ENCODE peak calls at places on chromosomes 11 and 22, in four cellular contexts. One of them, this sample, is unnamed.

GRCh38 chr22:48486163-48486957 is 1341.3 kb downstream of the BRD1 start:
- DNase-seq in GM23248: no peak
- DNase-seq in cardiac muscle cell: no peak
- DNase-seq in uterus: no peak
- DNase-seq in this sample: no peak

GRCh38 chr11:22130462-22131053 is 62.3 kb upstream of the ANO5 start:
- DNase-seq in cardiac muscle cell: peak
- DNase-seq in uterus: no peak
- DNase-seq in GM23248: peak
- DNase-seq in this sample: no peak

GRCh38 chr11:18669211-18669593 is 29.4 kb upstream of the TMEM86A start:
- DNase-seq in GM23248: peak
- DNase-seq in uterus: no peak
- DNase-seq in cardiac muscle cell: no peak
- DNase-seq in this sample: no peak

GRCh38 chr22:46742576-46743221 is 4.6 kb upstream of the CERK start:
- DNase-seq in cardiac muscle cell: no peak
- DNase-seq in GM23248: no peak
- DNase-seq in uterus: no peak
- DNase-seq in this sample: no peak

GRCh38 chr11:134014502-134014901 is 54.4 kb upstream of the JAM3 start:
- DNase-seq in cardiac muscle cell: peak
- DNase-seq in GM23248: peak
- DNase-seq in uterus: no peak
- DNase-seq in this sample: no peak

GRCh38 chr22:38080847-38081635 is 2.9 kb downstream of the SLC16A8 start:
- DNase-seq in cardiac muscle cell: peak
- DNase-seq in GM23248: peak
- DNase-seq in uterus: no peak
- DNase-seq in this sample: no peak

GRCh38 chr11:104772806-104773241 is 125.4 kb downstream of the CASP12 start:
- DNase-seq in GM23248: peak
- DNase-seq in cardiac muscle cell: no peak
- DNase-seq in uterus: no peak
- DNase-seq in this sample: no peak

GRCh38 chr11:2151500-2152257 is 9.3 kb downstream of the INS start:
- DNase-seq in uterus: peak
- DNase-seq in GM23248: peak
- DNase-seq in cardiac muscle cell: peak
- DNase-seq in this sample: peak

GRCh38 chr22:28629420-28630184 is 50.0 kb downstream of the TTC28 start:
- DNase-seq in cardiac muscle cell: no peak
- DNase-seq in GM23248: peak
- DNase-seq in uterus: no peak
- DNase-seq in this sample: no peak

GRCh38 chr22:29767289-29768051 is at the start of gene UQCR10:
- DNase-seq in GM23248: peak
- DNase-seq in uterus: peak
- DNase-seq in cardiac muscle cell: peak
- DNase-seq in this sample: peak

GRCh38 chr11:504053-504993 is 2.7 kb downstream of the RNH1 start:
- DNase-seq in uterus: peak
- DNase-seq in cardiac muscle cell: no peak
- DNase-seq in GM23248: peak
- DNase-seq in this sample: no peak

GRCh38 chr22:21937041-21937820 is 15.4 kb downstream of the PPM1F start:
- DNase-seq in uterus: no peak
- DNase-seq in GM23248: peak
- DNase-seq in cardiac muscle cell: no peak
- DNase-seq in this sample: peak

GRCh38 chr11:65430406-65431217 is 8.0 kb downstream of the NEAT1 start:
- DNase-seq in uterus: peak
- DNase-seq in cardiac muscle cell: no peak
- DNase-seq in GM23248: peak
- DNase-seq in this sample: no peak

GRCh38 chr11:66725646-66726045 is 3.4 kb downstream of the SPTBN2 start:
- DNase-seq in cardiac muscle cell: peak
- DNase-seq in uterus: no peak
- DNase-seq in GM23248: no peak
- DNase-seq in this sample: no peak

GRCh38 chr11:78344114-78344513 is 73.5 kb downstream of the GAB2 start:
- DNase-seq in uterus: no peak
- DNase-seq in GM23248: peak
- DNase-seq in cardiac muscle cell: no peak
- DNase-seq in this sample: no peak

GRCh38 chr11:112889446-112889845 is 71.8 kb upstream of the NCAM1 start:
- DNase-seq in GM23248: no peak
- DNase-seq in cardiac muscle cell: no peak
- DNase-seq in uterus: no peak
- DNase-seq in this sample: no peak

GRCh38 chr11:14544611-14545010 is 24.4 kb upstream of the PSMA1 start:
- DNase-seq in GM23248: peak
- DNase-seq in cardiac muscle cell: no peak
- DNase-seq in uterus: no peak
- DNase-seq in this sample: no peak

GRCh38 chr11:94800394-94800793 is 32.2 kb downstream of the AMOTL1 start:
- DNase-seq in cardiac muscle cell: no peak
- DNase-seq in GM23248: peak
- DNase-seq in uterus: peak
- DNase-seq in this sample: no peak

GRCh38 chr11:69449320-69450063 is 32.0 kb upstream of the LINC01488 start:
- DNase-seq in cardiac muscle cell: peak
- DNase-seq in GM23248: no peak
- DNase-seq in uterus: peak
- DNase-seq in this sample: peak

GRCh38 chr11:76062733-76063132 is 143.6 kb downstream of the WNT11 start:
- DNase-seq in cardiac muscle cell: no peak
- DNase-seq in uterus: no peak
- DNase-seq in GM23248: no peak
- DNase-seq in this sample: no peak

GRCh38 chr11:17098038-17098437 is 20.6 kb upstream of the RPS13 start:
- DNase-seq in GM23248: no peak
- DNase-seq in uterus: no peak
- DNase-seq in cardiac muscle cell: no peak
- DNase-seq in this sample: no peak

GRCh38 chr22:27896251-27896650 is 22.8 kb downstream of the PITPNB start:
- DNase-seq in uterus: no peak
- DNase-seq in GM23248: no peak
- DNase-seq in cardiac muscle cell: no peak
- DNase-seq in this sample: no peak

GRCh38 chr11:86809561-86809960 is 9.2 kb downstream of the PRSS23 start:
- DNase-seq in uterus: no peak
- DNase-seq in cardiac muscle cell: no peak
- DNase-seq in GM23248: no peak
- DNase-seq in this sample: no peak

GRCh38 chr11:110219011-110219785 is 77.2 kb downstream of the RDX start:
- DNase-seq in cardiac muscle cell: no peak
- DNase-seq in GM23248: peak
- DNase-seq in uterus: no peak
- DNase-seq in this sample: no peak

GRCh38 chr22:36419177-36419911 is 31.6 kb upstream of the MYH9 start:
- DNase-seq in cardiac muscle cell: peak
- DNase-seq in GM23248: peak
- DNase-seq in uterus: peak
- DNase-seq in this sample: no peak
- H3K4me3 ChIP-seq in cardiac muscle cell: no peak
- H3K4me3 ChIP-seq in GM23248: peak
- H3K4me3 ChIP-seq in uterus: peak
- H3K4me3 ChIP-seq in this sample: peak

GRCh38 chr11:13280323-13280722 is 2.7 kb downstream of the BMAL1 start:
- DNase-seq in uterus: no peak
- DNase-seq in cardiac muscle cell: no peak
- DNase-seq in GM23248: no peak
- DNase-seq in this sample: no peak

GRCh38 chr11:13278620-13279486 is 1.3 kb downstream of the BMAL1 start:
- DNase-seq in GM23248: peak
- DNase-seq in uterus: no peak
- DNase-seq in cardiac muscle cell: peak
- DNase-seq in this sample: no peak

GRCh38 chr11:13280777-13281176 is 3.2 kb downstream of the BMAL1 start:
- DNase-seq in cardiac muscle cell: no peak
- DNase-seq in GM23248: no peak
- DNase-seq in uterus: no peak
- DNase-seq in this sample: no peak

GRCh38 chr11:13277719-13278619 is at the start of gene BMAL1:
- DNase-seq in uterus: peak
- DNase-seq in GM23248: peak
- DNase-seq in cardiac muscle cell: no peak
- DNase-seq in this sample: peak

DNA sequence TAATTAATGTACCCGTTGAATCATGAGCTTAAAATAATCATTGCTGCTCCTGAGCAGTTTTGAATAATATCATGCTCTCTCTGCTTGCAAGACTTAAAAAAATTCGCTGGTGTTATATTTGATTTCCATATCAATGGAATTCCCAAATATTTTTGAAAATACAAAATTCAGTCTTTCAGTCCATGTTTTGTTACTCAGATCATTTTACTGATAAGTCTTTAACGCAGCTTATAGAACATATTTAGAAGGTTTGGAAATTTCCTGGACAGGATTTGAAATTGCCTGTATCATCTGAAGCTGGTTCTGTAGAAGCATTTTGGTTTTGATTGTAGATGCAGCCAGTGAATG is 1.9 kb downstream of the BMAL1 start:
- DNase-seq in GM23248: no peak
- DNase-seq in uterus: no peak
- DNase-seq in cardiac muscle cell: no peak
- DNase-seq in this sample: no peak
- H3K4me3 ChIP-seq in GM23248: peak
- H3K4me3 ChIP-seq in uterus: no peak
- H3K4me3 ChIP-seq in cardiac muscle cell: no peak
- H3K4me3 ChIP-seq in this sample: peak

GRCh38 chr11:12131943-12132789 is 21.8 kb downstream of the MICAL2 start:
- DNase-seq in uterus: peak
- DNase-seq in GM23248: no peak
- DNase-seq in cardiac muscle cell: no peak
- DNase-seq in this sample: no peak
- H3K4me3 ChIP-seq in uterus: no peak
- H3K4me3 ChIP-seq in GM23248: no peak
- H3K4me3 ChIP-seq in cardiac muscle cell: no peak
- H3K4me3 ChIP-seq in this sample: no peak

GRCh38 chr11:3853545-3853842 is 2.0 kb upstream of the STIM1 start:
- DNase-seq in uterus: no peak
- DNase-seq in cardiac muscle cell: no peak
- DNase-seq in GM23248: no peak
- DNase-seq in this sample: no peak
- H3K4me3 ChIP-seq in uterus: no peak
- H3K4me3 ChIP-seq in cardiac muscle cell: no peak
- H3K4me3 ChIP-seq in GM23248: no peak
- H3K4me3 ChIP-seq in this sample: no peak

GRCh38 chr22:39180566-39180965 is 28.1 kb upstream of the CBX7 start:
- DNase-seq in uterus: no peak
- DNase-seq in GM23248: no peak
- DNase-seq in cardiac muscle cell: no peak
- DNase-seq in this sample: no peak

GRCh38 chr22:39181356-39181755 is 28.9 kb upstream of the CBX7 start:
- DNase-seq in cardiac muscle cell: no peak
- DNase-seq in GM23248: no peak
- DNase-seq in uterus: no peak
- DNase-seq in this sample: no peak

GRCh38 chr22:39179401-39179827 is 26.9 kb upstream of the CBX7 start:
- DNase-seq in uterus: no peak
- DNase-seq in GM23248: no peak
- DNase-seq in cardiac muscle cell: peak
- DNase-seq in this sample: no peak

GRCh38 chr22:39178206-39179111 is 26.0 kb upstream of the CBX7 start:
- DNase-seq in cardiac muscle cell: no peak
- DNase-seq in GM23248: peak
- DNase-seq in uterus: no peak
- DNase-seq in this sample: no peak

DNA sequence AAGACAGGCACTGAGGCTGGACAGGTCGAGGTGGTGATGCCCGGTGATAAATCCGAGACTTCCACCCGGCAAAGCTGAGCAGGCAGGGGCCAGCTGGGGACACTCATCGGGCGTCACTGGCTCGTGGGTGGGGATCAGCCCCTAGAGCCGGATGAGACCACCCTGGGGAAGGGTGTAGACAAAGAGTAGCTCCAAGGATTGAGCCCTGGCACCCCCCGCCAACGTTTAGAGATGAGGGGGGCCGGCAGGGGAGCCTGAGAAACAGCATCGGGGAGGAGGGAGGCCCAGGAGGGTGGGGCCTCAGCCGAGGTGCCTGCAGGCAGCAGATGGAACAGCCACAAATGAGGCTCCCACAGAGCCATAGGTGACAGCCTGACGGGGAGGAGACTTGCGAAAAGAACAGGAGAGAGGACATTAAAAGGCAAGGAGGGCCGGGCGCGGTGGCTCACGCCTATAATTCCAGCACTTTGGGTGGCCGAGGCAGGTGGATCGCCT is 27.4 kb upstream of the CBX7 start:
- DNase-seq in cardiac muscle cell: no peak
- DNase-seq in GM23248: no peak
- DNase-seq in uterus: no peak
- DNase-seq in this sample: no peak
- H3K4me3 ChIP-seq in cardiac muscle cell: no peak
- H3K4me3 ChIP-seq in GM23248: no peak
- H3K4me3 ChIP-seq in uterus: no peak
- H3K4me3 ChIP-seq in this sample: no peak

GRCh38 chr22:49852898-49853894 is at the start of gene ZBED4:
- DNase-seq in uterus: peak
- DNase-seq in cardiac muscle cell: peak
- DNase-seq in GM23248: peak
- DNase-seq in this sample: peak
- H3K4me3 ChIP-seq in uterus: peak
- H3K4me3 ChIP-seq in cardiac muscle cell: peak
- H3K4me3 ChIP-seq in GM23248: peak
- H3K4me3 ChIP-seq in this sample: peak

GRCh38 chr11:107590460-107591097 is 368 bp upstream of the ELMOD1 start:
- DNase-seq in GM23248: peak
- DNase-seq in uterus: no peak
- DNase-seq in cardiac muscle cell: no peak
- DNase-seq in this sample: no peak
- H3K4me3 ChIP-seq in GM23248: peak
- H3K4me3 ChIP-seq in uterus: peak
- H3K4me3 ChIP-seq in cardiac muscle cell: peak
- H3K4me3 ChIP-seq in this sample: peak

DNA sequence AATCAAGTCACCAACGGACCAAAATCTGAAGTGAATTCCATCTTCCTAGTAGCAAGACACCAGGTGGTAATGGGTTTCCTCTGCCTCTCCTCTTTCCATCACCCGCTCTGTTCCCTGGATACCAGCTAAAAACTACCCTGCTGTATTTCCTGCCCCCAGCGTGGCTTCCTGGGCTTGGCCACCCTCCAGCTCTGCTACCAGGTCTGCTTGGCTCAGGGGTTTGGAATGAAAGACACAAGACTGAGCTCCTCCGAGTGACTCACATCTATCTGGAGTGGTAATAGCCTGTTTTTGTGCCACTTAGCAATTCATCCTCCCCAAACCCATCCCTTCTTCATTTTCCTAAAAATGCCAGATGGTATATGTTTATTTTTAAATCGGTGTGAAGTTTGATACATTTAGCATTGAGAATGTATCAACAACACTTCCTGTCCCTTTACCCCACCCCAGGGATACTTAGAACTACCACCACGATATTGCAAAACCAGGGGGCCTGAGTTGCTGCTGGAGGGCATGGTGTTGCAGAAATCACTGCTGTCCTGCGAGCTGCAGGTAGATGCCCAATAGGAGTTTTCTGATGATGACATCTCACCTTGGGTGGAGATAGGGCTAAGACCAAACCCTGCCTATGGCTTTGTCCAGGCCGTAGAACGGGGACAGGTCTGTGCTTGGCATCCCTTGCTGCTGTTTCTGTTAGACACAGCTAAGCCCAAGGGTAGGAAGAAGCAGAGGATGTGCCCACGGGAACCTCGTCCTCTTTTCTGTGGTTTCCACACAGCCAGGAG is 7.5 kb upstream of the MICAL3 start:
- DNase-seq in cardiac muscle cell: no peak
- DNase-seq in uterus: peak
- DNase-seq in GM23248: peak
- DNase-seq in this sample: peak
- H3K4me3 ChIP-seq in cardiac muscle cell: no peak
- H3K4me3 ChIP-seq in uterus: no peak
- H3K4me3 ChIP-seq in GM23248: peak
- H3K4me3 ChIP-seq in this sample: no peak